ENCODE peak calls at places on chromosomes 11 and 22, in ten cellular contexts. B, F, M, N, D, G, Z, P, J and R are unnamed samples.
A peak's percentile ranks its signal among the peaks of the same experiment; 100 is the strongest.

GRCh38 chr11:116736763-116737162 is 36.0 kb downstream of the BUD13 start:
- DNase-seq in Z (peak; percentile 48), D (no peak), M (no peak), J (no peak), F (no peak), B (no peak), N (no peak), G (peak; percentile 47), P (no peak), R (no peak)

GRCh38 chr22:46967445-46968358 is 205.3 kb downstream of the TBC1D22A start:
- DNase-seq in P (no peak), D (peak; percentile 66), M (no peak), B (no peak), F (no peak), J (no peak), Z (no peak), G (peak; percentile 74), N (no peak), R (no peak)

GRCh38 chr11:777288-778255 is at the start of gene GATD1:
- DNase-seq in D (peak; percentile 87), M (peak; percentile 94), Z (peak; percentile 87), G (peak; percentile 90), B (peak; percentile 95), N (peak; percentile 94), J (peak; percentile 100), F (peak; percentile 87), P (peak; percentile 91), R (peak; percentile 95)

GRCh38 chr11:116885951-116886629 is 48.7 kb upstream of the APOA1 start:
- DNase-seq in N (no peak), Z (no peak), F (no peak), P (no peak), J (no peak), B (no peak), G (no peak), D (peak; percentile 58), M (no peak), R (no peak)

GRCh38 chr22:22720201-22720723 is 75.8 kb downstream of the GGTLC2 start:
- DNase-seq in B (no peak), F (no peak), G (peak; percentile 80), P (peak; percentile 67), D (peak; percentile 79), Z (peak; percentile 14), M (peak; percentile 55), J (peak; percentile 65), N (no peak), R (peak; percentile 30)

GRCh38 chr11:118694771-118695170 is 15.3 kb upstream of the TREH start:
- DNase-seq in M (no peak), N (no peak), F (no peak), B (no peak), G (no peak), P (no peak), D (no peak), Z (no peak), J (no peak), R (no peak)

GRCh38 chr22:19962246-19962908 is 20.8 kb upstream of the TXNRD2 start:
- DNase-seq in J (peak; percentile 87), Z (peak; percentile 77), G (peak; percentile 96), D (peak; percentile 87), P (peak; percentile 46), F (no peak), B (peak; percentile 93), M (peak; percentile 85), N (peak; percentile 67), R (peak; percentile 51)

GRCh38 chr11:17605736-17606135 is 58.7 kb downstream of the OTOG start:
- DNase-seq in M (no peak), N (no peak), F (peak; percentile 50), Z (no peak), D (no peak), G (no peak), B (no peak), J (no peak), P (no peak), R (no peak)

GRCh38 chr11:29173660-29174062 is 843.2 kb downstream of the KCNA4 start:
- DNase-seq in M (no peak), J (no peak), D (peak; percentile 92), G (peak; percentile 43), B (no peak), N (no peak), P (no peak), Z (peak; percentile 78), F (no peak), R (no peak)

GRCh38 chr11:91219501-91219900 is 996.7 kb upstream of the CHORDC1 start:
- DNase-seq in M (no peak), P (no peak), B (no peak), G (peak; percentile 28), Z (no peak), J (no peak), N (no peak), F (no peak), D (peak; percentile 78), R (no peak)

GRCh38 chr11:81218440-81218839 is 1515.2 kb downstream of the FAM181B start:
- DNase-seq in M (no peak), P (no peak), N (no peak), D (no peak), G (no peak), B (no peak), J (no peak), F (no peak), Z (no peak), R (no peak)

GRCh38 chr22:47695176-47695575 is 932.7 kb downstream of the TBC1D22A start:
- DNase-seq in D (no peak), J (no peak), P (no peak), M (no peak), N (no peak), B (no peak), Z (no peak), G (no peak), F (peak; percentile 50), R (no peak)

GRCh38 chr11:57305523-57305922 is 19.2 kb downstream of the TNKS1BP1 start:
- DNase-seq in D (no peak), P (no peak), G (no peak), F (no peak), N (no peak), J (no peak), B (no peak), M (no peak), Z (no peak), R (no peak)

DNA sequence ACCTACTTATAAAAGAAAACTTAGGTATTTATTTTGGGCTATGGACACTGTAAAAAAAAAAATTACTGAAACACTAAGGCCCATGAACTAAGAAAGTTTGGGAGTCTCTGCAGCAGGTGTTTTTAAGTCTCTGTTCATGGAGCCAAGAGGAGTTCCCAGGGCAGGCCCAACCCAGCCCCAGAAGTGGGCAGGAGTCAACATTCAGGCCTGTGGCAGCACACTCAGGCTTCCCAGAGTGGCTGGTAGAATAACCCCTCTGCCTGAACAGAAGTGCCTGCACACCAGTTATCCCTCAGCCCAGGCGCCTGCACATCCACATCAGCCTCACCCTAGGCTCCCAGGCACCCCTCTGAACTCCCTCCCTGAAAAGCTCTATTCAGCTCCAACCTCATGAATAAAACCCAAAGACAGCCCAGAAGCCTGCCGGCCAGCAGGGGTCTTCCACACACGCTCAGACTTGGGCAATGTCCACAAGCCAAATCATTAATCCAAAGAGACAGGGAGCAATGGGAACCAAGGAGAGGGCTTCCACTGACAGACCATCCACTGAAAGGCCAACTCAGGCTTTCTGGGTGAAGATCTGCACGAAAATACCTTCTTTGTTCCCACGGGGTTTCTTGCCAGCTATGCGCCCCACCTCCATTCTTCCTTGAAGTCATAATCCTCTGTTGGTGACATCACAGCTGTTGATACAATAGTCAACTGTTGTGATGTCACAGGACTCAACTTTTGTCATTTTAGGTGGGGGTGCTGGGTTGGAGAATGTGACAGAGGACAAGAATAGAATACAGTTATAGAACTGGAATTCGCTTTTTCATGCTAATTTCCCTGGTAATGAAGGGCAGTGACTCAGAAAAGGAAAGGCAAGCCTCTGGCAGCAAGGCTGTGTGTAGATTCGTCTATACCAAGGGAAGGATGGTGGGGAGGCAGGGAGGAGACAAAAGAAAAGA is 83.7 kb downstream of the RPL27A start:
- DNase-seq in M (no peak), D (no peak), F (no peak), G (peak; percentile 53), J (no peak), B (no peak), N (no peak), P (no peak), Z (no peak), R (no peak)
- TF ChIP-seq CTCF in M (no peak), D (no peak), F (no peak), G (no peak), J (no peak), B (no peak), N (no peak), P (no peak), Z (no peak), R (no peak)

GRCh38 chr22:50000587-50001387 is 11.8 kb downstream of the IL17REL start:
- DNase-seq in Z (no peak), M (peak; percentile 52), N (no peak), F (no peak), P (no peak), B (peak; percentile 45), J (peak; percentile 32), G (no peak), D (no peak), R (peak; percentile 9)

GRCh38 chr22:49999901-50000586 is 12.5 kb downstream of the IL17REL start:
- DNase-seq in D (no peak), J (no peak), B (no peak), N (no peak), F (no peak), G (no peak), P (no peak), M (peak; percentile 63), Z (no peak), R (peak; percentile 10)

GRCh38 chr22:49999063-49999900 is 13.3 kb downstream of the IL17REL start:
- DNase-seq in M (peak; percentile 53), G (no peak), Z (no peak), P (no peak), F (no peak), D (no peak), J (peak; percentile 72), B (no peak), N (no peak), R (peak; percentile 36)

GRCh38 chr22:50002791-50003190 is 9.8 kb downstream of the IL17REL start:
- DNase-seq in D (no peak), B (no peak), G (no peak), J (no peak), F (no peak), N (no peak), P (no peak), M (peak; percentile 51), Z (no peak), R (no peak)

GRCh38 chr22:50001388-50002231 is 11.0 kb downstream of the IL17REL start:
- DNase-seq in G (peak; percentile 61), D (no peak), F (no peak), J (no peak), P (no peak), M (peak; percentile 60), N (no peak), Z (no peak), B (no peak), R (no peak)
- TF ChIP-seq CTCF in G (no peak), D (no peak), F (no peak), J (no peak), P (no peak), M (no peak), N (no peak), Z (no peak), B (no peak), R (no peak)

GRCh38 chr11:2196970-2197770 is 25.6 kb upstream of the TH start:
- DNase-seq in Z (peak; percentile 80), M (no peak), F (peak; percentile 63), G (peak; percentile 58), B (peak; percentile 82), D (peak; percentile 78), P (peak; percentile 80), J (peak; percentile 89), N (peak; percentile 62), R (peak; percentile 77)
- TF ChIP-seq CTCF in Z (peak; percentile 82), M (peak; percentile 68), F (peak; percentile 62), G (peak; percentile 68), B (peak; percentile 78), D (peak; percentile 88), P (peak; percentile 78), J (peak; percentile 90), N (peak; percentile 70), R (peak; percentile 83)

GRCh38 chr11:112650568-112650967 is 310.7 kb upstream of the NCAM1 start:
- DNase-seq in P (no peak), J (no peak), F (no peak), B (no peak), G (no peak), N (no peak), Z (no peak), D (no peak), M (no peak), R (no peak)
- TF ChIP-seq CTCF in P (no peak), J (no peak), F (no peak), B (no peak), G (no peak), N (no peak), Z (no peak), D (no peak), M (no peak), R (no peak)